ENCODE peak calls at places on chromosomes 16 and 17, in four cellular contexts. M is SK-N-SH, I is MM.1S, L is PC-3. R is an unnamed sample.

GRCh38 chr17:43722269-43722619 is 36.3 kb downstream of the SOST start:
- DNase-seq in M (no peak), L (no peak), I (no peak), R (no peak)

GRCh38 chr16:14448874-14449273 is 181.2 kb downstream of the PARN start:
- DNase-seq in L (no peak), M (no peak), I (no peak), R (no peak)

GRCh38 chr17:63698381-63698885 is 1.5 kb downstream of the LIMD2 start:
- DNase-seq in L (no peak), I (peak; percentile 8), M (no peak), R (no peak)

GRCh38 chr16:22977294-22977697 is 163.3 kb downstream of the HS3ST2 start:
- DNase-seq in L (peak; percentile 25), I (peak; percentile 6), M (no peak), R (peak; percentile 38)

GRCh38 chr17:49101054-49101534 is 31.5 kb upstream of the B4GALNT2 start:
- DNase-seq in M (no peak), L (peak; percentile 99), I (no peak), R (peak; percentile 12)

GRCh38 chr17:72151565-72152391 is 31.0 kb downstream of the SOX9 start:
- DNase-seq in L (peak; percentile 97), I (no peak), M (peak; percentile 66), R (peak; percentile 84)

GRCh38 chr17:77746901-77747620 is 211.4 kb upstream of the TNRC6C start:
- DNase-seq in M (no peak), I (no peak), L (no peak), R (no peak)

GRCh38 chr17:46818319-46818928 is at the start of gene WNT3:
- DNase-seq in L (no peak), M (peak; percentile 82), I (no peak), R (no peak)

GRCh38 chr17:67477687-67478086 is 100.6 kb downstream of the PITPNC1 start:
- DNase-seq in I (no peak), M (no peak), L (peak; percentile 88), R (peak; percentile 85)

GRCh38 chr16:75580-76501 is 2.2 kb upstream of the MPG start:
- DNase-seq in M (peak; percentile 63), I (no peak), L (no peak), R (peak; percentile 88)

GRCh38 chr16:56041556-56042140 is 149.6 kb upstream of the GNAO1 start:
- DNase-seq in L (peak; percentile 31), I (no peak), M (peak; percentile 58), R (peak; percentile 1)

GRCh38 chr16:19291459-19291858 is 5.9 kb downstream of the CLEC19A start:
- DNase-seq in M (no peak), L (peak; percentile 20), I (no peak), R (peak; percentile 9)

GRCh38 chr17:41919165-41919817 is 540 bp upstream of the ACLY start:
- DNase-seq in M (no peak), I (no peak), L (peak; percentile 61), R (no peak)

GRCh38 chr16:6023449-6023848 is 925.9 kb upstream of the EEF2KMT start:
- DNase-seq in L (no peak), M (no peak), I (no peak), R (no peak)

GRCh38 chr16:57601801-57602478 is 26.5 kb upstream of the ADGRG1 start:
- DNase-seq in L (no peak), I (peak; percentile 91), M (no peak), R (no peak)

GRCh38 chr17:71085238-71086033 is 916.1 kb downstream of the KCNJ2 start:
- DNase-seq in M (peak; percentile 30), I (peak; percentile 66), L (peak; percentile 46), R (no peak)

GRCh38 chr17:35749560-35750412 is 3.3 kb downstream of the GAS2L2 start:
- DNase-seq in L (no peak), I (no peak), M (peak; percentile 68), R (peak; percentile 69)

GRCh38 chr16:24748242-24748641 is 18.8 kb downstream of the TNRC6A start:
- DNase-seq in M (no peak), I (no peak), L (peak; percentile 80), R (peak; percentile 93)

GRCh38 chr17:69103557-69104233 is 38.0 kb downstream of the ABCA6 start:
- DNase-seq in L (no peak), I (no peak), M (no peak), R (no peak)

DNA sequence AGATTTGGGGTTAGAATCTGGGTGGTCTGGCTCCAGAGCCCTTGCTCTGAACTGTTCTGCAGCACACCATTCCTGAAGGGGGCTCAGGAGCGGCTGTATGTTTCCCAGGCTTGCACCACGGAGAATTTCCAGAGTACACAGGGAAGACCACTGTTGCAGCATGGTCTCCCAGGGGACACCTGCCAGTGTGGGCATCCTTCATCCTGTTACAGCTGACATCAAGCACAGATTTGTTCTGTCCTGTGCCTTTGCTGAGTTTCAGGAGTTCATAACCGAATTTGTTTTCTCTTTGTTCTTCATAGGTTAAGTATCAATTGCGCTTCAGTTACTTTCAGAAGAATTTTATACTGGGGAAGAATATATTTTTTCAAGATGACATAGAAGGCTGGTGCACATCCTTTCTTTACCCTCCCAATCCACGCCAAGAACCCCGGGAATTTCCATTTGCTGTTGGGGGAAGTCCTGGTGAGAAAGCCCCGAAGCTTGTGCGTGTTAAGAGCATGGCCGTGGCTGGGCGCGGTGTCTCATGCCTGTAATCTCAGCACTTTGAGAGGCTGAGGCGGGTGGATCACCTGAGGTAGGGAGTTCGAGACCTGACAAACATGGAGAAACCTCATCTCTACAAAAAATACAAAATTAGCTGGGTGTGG is 26.3 kb upstream of the ABCA3 start:
- DNase-seq in L (no peak), I (no peak), M (no peak), R (no peak)
- H3K4me2 ChIP-seq in L (no peak overlapping the region), I (no peak overlapping the region), M (no peak overlapping the region), R (peak overlapping the region; percentile 61)

GRCh38 chr16:49833055-49833454 is 22.9 kb downstream of the ZNF423 start:
- DNase-seq in L (no peak), M (no peak), I (no peak), R (peak; percentile 6)

GRCh38 chr16:49834496-49835009 is 21.4 kb downstream of the ZNF423 start:
- DNase-seq in I (no peak), L (no peak), M (peak; percentile 81), R (peak; percentile 17)

GRCh38 chr16:49833796-49834195 is 22.1 kb downstream of the ZNF423 start:
- DNase-seq in L (no peak), I (no peak), M (peak; percentile 45), R (no peak)

GRCh38 chr16:49830873-49831272 is 25.0 kb downstream of the ZNF423 start:
- DNase-seq in M (no peak), I (no peak), L (no peak), R (no peak)

GRCh38 chr16:49832177-49832576 is 23.7 kb downstream of the ZNF423 start:
- DNase-seq in L (no peak), M (no peak), I (no peak), R (no peak)
- TF ChIP-seq EZH2phosphoT487 in L (no peak), M (no peak), I (no peak), R (no peak)

GRCh38 chr17:52297230-52298010 is 138.9 kb upstream of the CA10 start:
- DNase-seq in M (peak; percentile 26), L (peak; percentile 54), I (no peak), R (peak; percentile 0)

DNA sequence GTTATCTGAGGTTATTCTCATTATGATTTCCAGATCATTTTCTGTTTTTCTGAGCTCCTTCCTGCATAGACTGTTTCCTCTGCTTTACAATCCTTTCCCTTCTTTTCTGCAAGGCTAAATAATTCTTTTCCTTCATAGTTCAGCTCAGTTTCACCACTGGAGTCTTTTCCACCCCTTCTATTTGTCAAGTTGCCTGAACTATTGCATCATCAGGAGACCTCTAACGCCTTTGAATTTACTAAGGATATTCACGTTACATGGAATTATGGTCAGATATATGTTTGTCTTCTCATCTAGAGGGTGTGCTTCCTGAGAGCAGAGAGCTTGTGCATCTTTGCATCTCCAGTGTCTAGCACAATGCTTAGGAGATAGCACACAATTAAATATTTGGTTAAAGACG is 140.4 kb upstream of the CA10 start:
- DNase-seq in L (no peak), M (no peak), I (no peak), R (no peak)
- H2AFZ ChIP-seq in L (no peak overlapping the region), M (no peak overlapping the region), I (no peak overlapping the region), R (no peak overlapping the region)

GRCh38 chr17:15494821-15495220 is 27.4 kb upstream of the CDRT4 start:
- DNase-seq in L (no peak), I (no peak), M (no peak), R (no peak)
- H3K4me2 ChIP-seq in L (no peak overlapping the region), I (no peak overlapping the region), M (no peak overlapping the region), R (no peak overlapping the region)

DNA sequence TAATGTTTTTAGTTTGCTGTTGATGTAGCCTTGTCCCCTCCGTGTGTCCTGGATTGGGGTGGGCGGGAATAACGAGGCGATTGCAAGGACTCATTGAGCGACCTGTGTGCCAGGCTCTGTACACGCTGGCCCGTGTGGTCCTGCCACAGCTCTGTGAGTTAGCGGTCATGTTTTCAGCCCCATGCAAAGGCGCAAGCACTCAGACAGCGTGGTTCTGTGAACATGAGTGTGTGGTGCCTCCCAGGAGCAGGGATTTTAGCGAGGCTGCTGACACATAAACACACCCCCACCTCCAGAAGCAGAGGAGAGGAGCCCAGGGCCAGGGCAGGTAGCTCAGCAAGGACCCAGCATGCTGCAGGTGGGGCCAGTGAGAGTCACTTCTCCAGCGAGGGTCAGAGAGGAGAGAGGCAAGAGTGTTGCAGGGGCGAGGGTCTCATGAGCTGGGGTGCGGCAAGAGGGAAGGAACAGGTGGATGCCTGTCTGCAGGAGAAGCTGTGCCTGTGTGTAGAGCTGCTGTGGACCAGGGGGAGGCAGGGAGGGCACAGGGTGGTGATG is 115.3 kb downstream of the OR1D5 start:
- DNase-seq in I (no peak), L (no peak), M (no peak), R (no peak)
- TF ChIP-seq EZH2phosphoT487 in I (no peak), L (no peak), M (no peak), R (no peak)

GRCh38 chr16:77993586-77993985 is 28.8 kb upstream of the CLEC3A start:
- DNase-seq in L (no peak), M (no peak), I (no peak), R (peak; percentile 54)

GRCh38 chr16:77993111-77993571 is 29.2 kb upstream of the CLEC3A start:
- DNase-seq in L (no peak), M (no peak), I (no peak), R (peak; percentile 79)

GRCh38 chr16:77987772-77988171 is 34.6 kb upstream of the CLEC3A start:
- DNase-seq in I (no peak), L (no peak), M (no peak), R (no peak)

GRCh38 chr16:77995843-77996455 is 26.4 kb upstream of the CLEC3A start:
- DNase-seq in L (no peak), I (no peak), M (no peak), R (no peak)

DNA sequence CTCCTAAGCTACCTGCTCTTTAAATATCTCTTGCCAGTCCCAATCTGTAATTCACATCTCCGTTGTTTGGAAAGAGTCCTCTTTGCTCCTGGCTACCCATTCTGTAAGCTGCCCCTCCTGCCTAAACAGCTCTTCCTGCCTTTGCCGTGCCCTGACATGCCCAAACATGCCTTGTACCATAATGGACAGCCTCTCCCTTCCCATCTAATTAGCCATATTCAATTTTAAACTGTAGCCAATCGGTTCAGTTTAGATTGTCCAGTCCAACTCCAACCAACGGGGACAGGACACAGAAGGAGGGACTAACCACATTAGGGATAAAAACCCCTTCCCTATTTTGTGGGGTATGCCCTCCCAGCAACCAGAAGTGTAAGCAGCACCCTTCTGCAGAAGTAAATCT is 30.6 kb upstream of the CLEC3A start:
- DNase-seq in I (no peak), M (no peak), L (no peak), R (no peak)
- H2AFZ ChIP-seq in I (no peak overlapping the region), M (no peak overlapping the region), L (no peak overlapping the region), R (no peak overlapping the region)

DNA sequence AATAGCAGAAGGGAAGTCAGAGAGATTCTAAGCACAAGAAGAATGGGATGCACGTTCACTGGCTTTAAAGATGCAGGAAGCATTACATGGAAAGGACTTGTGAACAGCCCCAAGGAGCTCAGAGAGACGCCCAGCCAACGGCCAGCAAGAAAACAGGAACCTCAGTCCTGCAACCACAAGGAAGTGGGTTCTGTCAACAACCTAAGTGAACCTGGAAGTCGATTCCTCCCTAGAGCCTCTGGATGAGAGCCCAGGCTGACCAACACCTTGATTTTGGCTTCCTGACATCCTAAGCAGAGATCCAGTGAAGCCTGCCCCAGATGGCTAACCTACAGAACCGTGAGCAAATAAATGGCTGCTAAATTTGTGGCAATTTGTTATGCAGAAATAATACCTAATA is 24.5 kb downstream of the GPR142 start:
- DNase-seq in I (no peak), M (no peak), L (no peak), R (no peak)
- H3K4me2 ChIP-seq in I (no peak overlapping the region), M (no peak overlapping the region), L (no peak overlapping the region), R (no peak overlapping the region)